ENCODE peak calls at places on chromosomes 4 and X, in five cellular contexts. I, N, U, F and L are unnamed samples.

GRCh38 chrX:48090123-48090522 is 18.7 kb upstream of the ZNF630 start:
- DNase-seq in I (no peak), N (no peak), U (no peak), F (no peak), L (no peak)

GRCh38 chr4:123621072-123621705 is 224.6 kb downstream of the SPRY1 start:
- DNase-seq in I (peak; percentile 20), N (no peak), U (no peak), F (no peak), L (no peak)

GRCh38 chr4:151691639-151692442 is 69.0 kb downstream of the GATB start:
- DNase-seq in I (no peak), N (no peak), U (no peak), F (no peak), L (no peak)

GRCh38 chrX:31268359-31268758 is 196.5 kb upstream of the FTHL17 start:
- DNase-seq in I (no peak), N (no peak), U (peak; percentile 24), F (no peak), L (no peak)

GRCh38 chrX:16459008-16459407 is 190.9 kb upstream of the S100G start:
- DNase-seq in I (no peak), N (no peak), U (no peak), F (no peak), L (no peak)

GRCh38 chrX:31590581-31591113 is 518.8 kb upstream of the FTHL17 start:
- DNase-seq in I (no peak), N (no peak), U (no peak), F (no peak), L (no peak)

GRCh38 chr4:141501931-141502330 is 134.5 kb upstream of the IL15 start:
- DNase-seq in I (no peak), N (no peak), U (no peak), F (no peak), L (no peak)

GRCh38 chrX:134026732-134027311 is 41.4 kb upstream of the GPC3 start:
- DNase-seq in I (no peak), N (peak; percentile 6), U (peak; percentile 88), F (peak; percentile 36), L (peak; percentile 23)

GRCh38 chrX:63012574-63012973 is 338.6 kb downstream of the SPIN4 start:
- DNase-seq in I (no peak), N (no peak), U (no peak), F (no peak), L (no peak)

GRCh38 chrX:69062493-69062892 is 102.8 kb downstream of the PJA1 start:
- DNase-seq in I (no peak), N (no peak), U (no peak), F (no peak), L (no peak)

GRCh38 chrX:48938721-48939416 is 18.5 kb downstream of the OTUD5 start:
- DNase-seq in I (no peak), N (no peak), U (no peak), F (no peak), L (no peak)

GRCh38 chrX:95884196-95884595 is 800.4 kb upstream of the DIAPH2 start:
- DNase-seq in I (no peak), N (no peak), U (no peak), F (no peak), L (no peak)

GRCh38 chr4:41655177-41655576 is 93.3 kb downstream of the PHOX2B start:
- DNase-seq in I (no peak), N (no peak), U (no peak), F (no peak), L (no peak)

GRCh38 chr4:163395758-163396157 is 52.1 kb downstream of the NPY5R start:
- DNase-seq in I (no peak), N (no peak), U (no peak), F (no peak), L (no peak)

GRCh38 chr4:142777045-142777743 is 68.9 kb downstream of the INPP4B start:
- DNase-seq in I (no peak), N (no peak), U (no peak), F (no peak), L (no peak)

GRCh38 chr4:40058121-40058520 is 1.5 kb downstream of the N4BP2 start:
- DNase-seq in I (no peak), N (no peak), U (no peak), F (no peak), L (no peak)

GRCh38 chr4:84841435-84841834 is 125.1 kb downstream of the WDFY3 start:
- DNase-seq in I (no peak), N (no peak), U (no peak), F (no peak), L (no peak)

GRCh38 chr4:123597586-123597985 is 201.0 kb downstream of the SPRY1 start:
- DNase-seq in I (no peak), N (no peak), U (no peak), F (no peak), L (peak; percentile 33)

GRCh38 chr4:140884431-140885058 is 128.4 kb upstream of the TBC1D9 start:
- DNase-seq in I (peak; percentile 42), N (peak; percentile 45), U (peak; percentile 83), F (no peak), L (no peak)

GRCh38 chr4:116401293-116401692 is 684.1 kb downstream of the TRAM1L1 start:
- DNase-seq in I (no peak), N (no peak), U (no peak), F (no peak), L (no peak)

GRCh38 chr4:3514221-3514780 is 17.9 kb downstream of the LRPAP1 start:
- DNase-seq in I (no peak), N (no peak), U (no peak), F (no peak), L (no peak)

GRCh38 chrX:71667328-71668247 is at the start of gene LOC101059915:
- DNase-seq in I (no peak), N (no peak), U (no peak), F (no peak), L (no peak)

GRCh38 chr4:153025402-153025801 is 89.3 kb downstream of the FHDC1 start:
- DNase-seq in I (no peak), N (no peak), U (no peak), F (no peak), L (no peak)

GRCh38 chr4:32884198-32884597 is 2164.0 kb downstream of the PCDH7 start:
- DNase-seq in I (no peak), N (no peak), U (no peak), F (no peak), L (no peak)

GRCh38 chr4:85724801-85725548 is 250.0 kb downstream of the ARHGAP24 start:
- DNase-seq in I (no peak), N (no peak), U (no peak), F (no peak), L (no peak)

GRCh38 chr4:55284331-55284730 is 61.7 kb upstream of the SRD5A3 start:
- DNase-seq in I (no peak), N (no peak), U (no peak), F (no peak), L (no peak)
- H3K9me3 ChIP-seq in I (no peaks in the 10 kb centered on the region), N (no peaks in the 10 kb centered on the region), U (no peaks in the 10 kb centered on the region), F (peaks cover 4% of the 10 kb centered on the region), L (peaks cover 10% of the 10 kb centered on the region)

GRCh38 chrX:139831689-139832456 is 101.0 kb downstream of the ATP11C start:
- DNase-seq in I (peak; percentile 13), N (no peak), U (peak; percentile 19), F (no peak), L (no peak)

GRCh38 chrX:139828830-139829229 is 104.0 kb downstream of the ATP11C start:
- DNase-seq in I (no peak), N (no peak), U (no peak), F (no peak), L (no peak)

GRCh38 chrX:139828037-139828436 is 104.8 kb downstream of the ATP11C start:
- DNase-seq in I (no peak), N (no peak), U (no peak), F (no peak), L (no peak)

GRCh38 chrX:139832728-139833309 is 100.0 kb downstream of the ATP11C start:
- DNase-seq in I (no peak), N (no peak), U (no peak), F (no peak), L (no peak)

GRCh38 chrX:139831017-139831416 is 101.8 kb downstream of the ATP11C start:
- DNase-seq in I (no peak), N (no peak), U (no peak), F (no peak), L (no peak)
- H3K9me3 ChIP-seq in I (no peaks in the 10 kb centered on the region), N (no peaks in the 10 kb centered on the region), U (no peaks in the 10 kb centered on the region), F (no peaks in the 10 kb centered on the region), L (no peaks in the 10 kb centered on the region)

GRCh38 chr4:183328832-183329231 is 6.6 kb upstream of the CLDN24 start:
- DNase-seq in I (no peak), N (no peak), U (no peak), F (no peak), L (no peak)

GRCh38 chr4:183329954-183330742 is 7.9 kb upstream of the CLDN24 start:
- DNase-seq in I (no peak), N (no peak), U (no peak), F (no peak), L (no peak)

GRCh38 chr4:183329244-183329643 is 7.0 kb upstream of the CLDN24 start:
- DNase-seq in I (no peak), N (no peak), U (no peak), F (no peak), L (no peak)

GRCh38 chr4:183326853-183327252 is 4.6 kb upstream of the CLDN24 start:
- DNase-seq in I (no peak), N (no peak), U (no peak), F (no peak), L (no peak)

GRCh38 chr4:183327827-183328226 is 5.6 kb upstream of the CLDN24 start:
- DNase-seq in I (no peak), N (no peak), U (no peak), F (no peak), L (no peak)
- H3K9me3 ChIP-seq in I (no peaks in the 10 kb centered on the region), N (no peaks in the 10 kb centered on the region), U (no peaks in the 10 kb centered on the region), F (no peaks in the 10 kb centered on the region), L (no peaks in the 10 kb centered on the region)

GRCh38 chrX:144293229-144293628 is 409.4 kb downstream of the UBE2NL start:
- DNase-seq in I (no peak), N (no peak), U (no peak), F (no peak), L (no peak)
- H3K9me3 ChIP-seq in I (no peaks in the 10 kb centered on the region), N (no peaks in the 10 kb centered on the region), U (no peaks in the 10 kb centered on the region), F (no peaks in the 10 kb centered on the region), L (peaks cover 6% of the 10 kb centered on the region)

DNA sequence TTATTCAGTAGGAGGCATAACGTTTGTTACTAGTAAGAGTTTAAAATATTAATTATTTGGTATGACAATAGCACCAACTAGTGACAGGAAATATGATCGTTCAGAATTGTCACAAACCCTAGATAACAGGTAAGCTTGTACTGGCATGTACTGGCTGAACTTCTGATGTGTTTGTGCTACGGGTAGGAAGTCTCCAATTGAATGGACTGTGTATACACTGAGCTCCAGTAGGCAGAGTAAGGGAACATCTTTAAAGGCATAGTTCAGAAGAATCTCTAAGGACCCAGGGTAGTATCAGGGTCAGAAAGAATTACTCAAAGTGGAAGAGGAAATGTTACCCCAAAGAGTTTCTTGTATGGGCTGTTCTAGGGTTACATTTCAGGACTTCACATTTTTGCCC is 230.4 kb downstream of the EDA2R start:
- DNase-seq in I (no peak), N (no peak), U (no peak), F (no peak), L (no peak)
- H3K9me3 ChIP-seq in I (no peaks in the 10 kb centered on the region), N (no peaks in the 10 kb centered on the region), U (peaks cover 3% of the 10 kb centered on the region), F (no peaks in the 10 kb centered on the region), L (no peaks in the 10 kb centered on the region)

GRCh38 chr4:176320976-176321361 is 1.2 kb downstream of the SPCS3 start:
- DNase-seq in I (no peak), N (no peak), U (no peak), F (no peak), L (no peak)
- H3K9me3 ChIP-seq in I (no peaks in the 10 kb centered on the region), N (no peaks in the 10 kb centered on the region), U (no peaks in the 10 kb centered on the region), F (no peaks in the 10 kb centered on the region), L (no peaks in the 10 kb centered on the region)

GRCh38 chrX:40149286-40150175 is 51.8 kb upstream of the BCOR start:
- DNase-seq in I (no peak), N (no peak), U (peak; percentile 82), F (no peak), L (no peak)
- H3K9me3 ChIP-seq in I (no peaks in the 10 kb centered on the region), N (no peaks in the 10 kb centered on the region), U (no peaks in the 10 kb centered on the region), F (no peaks in the 10 kb centered on the region), L (no peaks in the 10 kb centered on the region)